ENCODE peak calls at places on chromosomes 6 and 20, in six cellular contexts. M, L, Y, R, Q and V are unnamed samples.

GRCh38 chr6:113576310-113576709 is 280.8 kb upstream of the MARCKS start:
- DNase-seq in L (no peak), Q (no peak), R (no peak), M (no peak), Y (no peak), V (no peak)

GRCh38 chr20:17343631-17344447 is 117.0 kb downstream of the PCSK2 start:
- DNase-seq in M (no peak), Q (no peak), R (no peak), Y (no peak), L (no peak), V (no peak)

GRCh38 chr20:50982372-50982771 is 23.8 kb downstream of the MOCS3 start:
- DNase-seq in R (no peak), L (no peak), M (no peak), Y (peak), Q (no peak), V (peak)

GRCh38 chr6:82521369-82521768 is 157.8 kb downstream of the TPBG start:
- DNase-seq in Y (no peak), R (no peak), Q (no peak), M (no peak), L (no peak), V (no peak)

GRCh38 chr6:168851460-168852103 is 402.1 kb downstream of the THBS2 start:
- DNase-seq in L (no peak), M (no peak), R (no peak), Q (no peak), Y (no peak), V (peak)

GRCh38 chr6:88013554-88013953 is 34.1 kb upstream of the SPACA1 start:
- DNase-seq in L (peak), Q (no peak), M (no peak), R (no peak), Y (no peak), V (peak)

GRCh38 chr6:25366785-25367657 is 87.8 kb downstream of the CARMIL1 start:
- DNase-seq in Y (no peak), Q (no peak), R (no peak), L (no peak), M (no peak), V (no peak)

GRCh38 chr6:72579865-72580264 is 42.0 kb upstream of the KCNQ5 start:
- DNase-seq in L (no peak), Q (no peak), Y (no peak), R (no peak), M (no peak), V (no peak)

GRCh38 chr6:13146429-13146828 is 181.9 kb downstream of the TBC1D7 start:
- DNase-seq in Q (no peak), Y (no peak), L (no peak), R (no peak), M (no peak), V (peak)

GRCh38 chr6:122569372-122569771 is 40.8 kb upstream of the PKIB start:
- DNase-seq in L (no peak), R (no peak), M (no peak), Y (no peak), Q (no peak), V (no peak)

GRCh38 chr6:147949981-147950622 is 392.5 kb upstream of the SASH1 start:
- DNase-seq in L (no peak), Q (no peak), Y (no peak), R (no peak), M (no peak), V (no peak)

GRCh38 chr6:105879902-105880547 is 206.1 kb upstream of the PRDM1 start:
- DNase-seq in Y (peak), L (no peak), R (no peak), M (peak), Q (no peak), V (no peak)

GRCh38 chr6:21593927-21594421 is 423 bp downstream of the SOX4 start:
- DNase-seq in R (no peak), Y (peak), L (no peak), M (no peak), Q (no peak), V (peak)

GRCh38 chr6:31042801-31043200 is 32.5 kb downstream of the MUC22 start:
- DNase-seq in Y (peak), M (no peak), L (peak), Q (no peak), R (no peak), V (no peak)

GRCh38 chr20:50805349-50805684 is 10.5 kb downstream of the BCAS4 start:
- DNase-seq in M (no peak), L (no peak), Q (no peak), Y (no peak), R (no peak), V (no peak)

GRCh38 chr6:152380351-152380767 is 256.8 kb downstream of the SYNE1 start:
- DNase-seq in L (no peak), Y (no peak), R (no peak), Q (no peak), M (no peak), V (peak)

GRCh38 chr6:106163966-106164877 is 78.1 kb downstream of the PRDM1 start:
- DNase-seq in L (no peak), R (no peak), Q (no peak), Y (peak), M (peak), V (no peak)

GRCh38 chr20:17504898-17505663 is 26.1 kb downstream of the BFSP1 start:
- DNase-seq in Y (peak), Q (no peak), L (peak), R (peak), M (peak), V (peak)

GRCh38 chr6:130396722-130397121 is 30.9 kb downstream of the TMEM200A start:
- DNase-seq in R (no peak), M (no peak), L (no peak), Y (no peak), Q (no peak), V (no peak)

GRCh38 chr6:17012421-17013225 is 89.2 kb upstream of the STMND1 start:
- DNase-seq in R (no peak), M (peak), L (peak), Q (peak), Y (peak), V (no peak)

GRCh38 chr6:117601811-117602150 is 530 bp downstream of the GOPC start:
- DNase-seq in Y (peak), Q (no peak), M (no peak), R (no peak), L (peak), V (no peak)

GRCh38 chr20:32731882-32732266 is 11.4 kb downstream of the COMMD7 start:
- DNase-seq in L (no peak), R (no peak), Y (no peak), Q (no peak), M (no peak), V (no peak)

GRCh38 chr20:49567421-49568256 is at the start of gene PTGIS:
- DNase-seq in M (peak), R (peak), Y (no peak), L (peak), Q (no peak), V (no peak)

GRCh38 chr6:47690209-47690608 is 8.2 kb upstream of the ADGRF4 start:
- DNase-seq in Q (no peak), Y (no peak), R (no peak), M (no peak), L (peak), V (no peak)

GRCh38 chr6:42819803-42820508 is 38.1 kb downstream of the BICRAL start:
- DNase-seq in Y (no peak), L (peak), R (no peak), Q (no peak), M (no peak), V (peak)

GRCh38 chr6:147868493-147869222 is 360.2 kb downstream of the SAMD5 start:
- DNase-seq in Y (no peak), R (no peak), L (no peak), M (no peak), Q (no peak), V (peak)

GRCh38 chr6:11366183-11366933 is 133.9 kb upstream of the NEDD9 start:
- DNase-seq in R (no peak), Y (no peak), L (no peak), Q (no peak), M (no peak), V (no peak)

GRCh38 chr20:24350923-24351368 is 118.5 kb upstream of the SYNDIG1 start:
- DNase-seq in Y (no peak), R (no peak), L (no peak), M (no peak), Q (no peak), V (no peak)

GRCh38 chr6:19870322-19870721 is 33.2 kb downstream of the ID4 start:
- DNase-seq in Y (no peak), R (no peak), L (no peak), Q (no peak), M (no peak), V (no peak)

GRCh38 chr20:23086931-23087411 is 847 bp upstream of the CD93 start:
- DNase-seq in Y (peak), L (no peak), Q (no peak), M (no peak), R (no peak), V (no peak)

GRCh38 chr6:3791526-3792212 is 40.2 kb upstream of the PXDC1 start:
- DNase-seq in M (no peak), Y (no peak), Q (no peak), R (no peak), L (no peak), V (no peak)

GRCh38 chr6:3795836-3796395 is 44.4 kb upstream of the PXDC1 start:
- DNase-seq in R (no peak), M (no peak), Y (no peak), L (no peak), Q (no peak), V (no peak)

GRCh38 chr6:3796396-3796795 is 44.9 kb upstream of the PXDC1 start:
- DNase-seq in M (no peak), L (no peak), Y (no peak), Q (no peak), R (no peak), V (no peak)

GRCh38 chr6:3793545-3793944 is 42.0 kb upstream of the PXDC1 start:
- DNase-seq in M (no peak), R (no peak), Y (no peak), Q (no peak), L (no peak), V (no peak)

DNA sequence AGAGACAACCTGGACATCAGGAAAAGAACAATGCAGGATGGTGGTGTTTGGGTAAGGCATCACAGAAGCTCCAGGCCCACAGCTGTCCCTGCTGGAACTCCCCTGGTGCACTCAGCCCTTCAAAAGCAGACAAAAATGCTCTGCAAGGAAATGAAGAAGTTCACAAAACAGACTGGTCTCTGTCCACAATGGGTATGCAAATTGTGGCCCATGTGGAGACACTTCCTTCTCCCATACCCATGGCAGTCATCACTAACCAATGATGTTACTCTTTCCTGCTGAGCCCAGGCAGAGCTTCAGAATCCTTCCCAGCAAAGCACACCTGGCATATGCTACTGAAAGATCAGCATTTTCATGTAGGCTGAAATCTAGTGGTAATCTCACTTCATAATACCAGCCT is 42.6 kb upstream of the PXDC1 start:
- DNase-seq in Q (no peak), M (no peak), Y (no peak), L (no peak), R (no peak), V (no peak)
- H3K27ac ChIP-seq in Q (no peak), M (no peak), Y (no peak), L (no peak), R (no peak), V (no peak)

DNA sequence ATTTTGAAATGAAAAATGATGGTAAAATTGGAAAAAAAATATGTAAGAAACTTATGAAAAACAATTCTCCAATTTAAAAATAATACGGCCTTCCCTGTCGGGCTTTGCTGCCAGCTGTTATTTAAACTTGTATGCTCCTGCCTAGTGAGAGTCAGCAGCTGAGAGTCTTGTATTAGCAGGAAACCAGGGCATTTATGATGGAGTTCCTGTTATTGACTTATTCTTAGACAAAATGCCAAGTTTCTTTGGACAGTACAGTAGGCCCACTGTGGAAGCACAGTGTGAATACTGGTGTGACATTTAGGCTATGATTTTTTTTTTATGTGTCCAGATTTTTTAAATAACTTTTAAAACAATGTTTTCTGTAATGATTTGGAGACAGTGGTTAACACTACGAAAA is 42.1 kb downstream of the GMDS start:
- DNase-seq in Y (no peak), Q (no peak), M (no peak), R (no peak), L (no peak), V (no peak)
- H3K27ac ChIP-seq in Y (no peak), Q (no peak), M (no peak), R (no peak), L (no peak), V (no peak)

GRCh38 chr6:45447005-45447404 is 69.3 kb upstream of the SUPT3H start:
- DNase-seq in M (no peak), L (no peak), Q (no peak), R (no peak), Y (no peak), V (no peak)
- H3K27ac ChIP-seq in M (peak), L (no peak), Q (no peak), R (no peak), Y (no peak), V (peak)

GRCh38 chr20:36861625-36861874 is 14.4 kb upstream of the TLDC2 start:
- DNase-seq in R (no peak), L (no peak), Q (no peak), Y (no peak), M (peak), V (no peak)
- H3K27ac ChIP-seq in R (no peak), L (no peak), Q (peak), Y (peak), M (peak), V (peak)

DNA sequence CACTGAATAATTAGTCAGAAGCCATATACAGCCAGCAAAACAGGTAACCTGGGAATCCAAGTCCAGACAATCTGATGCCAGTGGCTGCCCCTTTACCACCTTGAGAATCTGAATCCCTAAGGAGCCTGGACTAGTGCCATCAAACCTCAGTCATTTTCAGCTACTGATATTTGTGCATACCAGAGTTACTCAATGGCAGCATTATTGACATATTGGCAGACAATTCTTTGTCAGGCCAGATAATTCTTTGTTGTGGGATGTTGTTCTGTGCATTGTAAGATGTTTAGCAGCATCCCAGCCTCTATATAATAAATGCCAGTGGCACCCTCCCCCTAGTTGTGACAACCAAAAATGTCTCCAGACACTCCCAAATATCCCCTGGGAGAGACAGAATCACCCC is 3.2 kb upstream of the EIF2S2 start:
- DNase-seq in Q (no peak), M (no peak), L (no peak), R (no peak), Y (no peak), V (no peak)
- H3K27ac ChIP-seq in Q (no peak), M (no peak), L (no peak), R (no peak), Y (no peak), V (no peak)

DNA sequence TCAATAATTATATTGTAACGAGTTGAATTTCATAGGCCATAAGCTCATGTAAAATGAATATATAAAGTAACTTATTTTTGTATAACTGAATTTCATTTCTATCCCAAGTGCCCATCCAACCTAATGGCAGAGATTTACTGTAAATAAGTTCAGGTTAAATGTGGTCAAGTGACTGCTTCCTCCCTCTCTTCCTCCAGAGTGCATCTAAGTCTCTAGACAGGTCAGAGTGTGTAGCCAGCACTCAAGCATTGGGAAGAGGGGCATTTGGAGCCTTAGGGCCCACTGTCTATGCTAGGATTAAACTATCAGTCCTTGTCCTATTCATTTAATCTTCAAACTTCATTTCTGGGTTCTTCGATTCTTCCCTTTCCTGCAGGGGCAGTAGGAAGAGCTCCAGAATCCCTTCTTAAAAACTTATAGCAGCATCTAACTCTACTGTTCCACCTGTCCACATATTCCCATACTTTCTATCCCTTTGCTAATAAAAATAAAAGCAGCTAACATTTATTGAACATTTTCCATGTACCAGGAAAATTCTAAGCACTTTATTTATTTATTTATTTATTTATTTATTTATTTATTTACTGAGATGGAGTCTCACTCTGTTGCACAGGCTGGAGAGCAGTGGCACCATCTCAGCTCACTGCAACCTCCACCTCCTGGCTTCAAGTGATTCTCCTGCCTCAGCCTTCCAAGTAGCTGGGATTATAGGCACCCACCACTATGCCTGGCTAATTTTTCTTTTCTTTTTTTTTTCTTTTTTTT is 36.1 kb upstream of the TOP1 start:
- DNase-seq in L (no peak), M (no peak), Y (no peak), Q (no peak), R (no peak), V (no peak)
- H3K27ac ChIP-seq in L (no peak), M (no peak), Y (no peak), Q (no peak), R (no peak), V (no peak)

DNA sequence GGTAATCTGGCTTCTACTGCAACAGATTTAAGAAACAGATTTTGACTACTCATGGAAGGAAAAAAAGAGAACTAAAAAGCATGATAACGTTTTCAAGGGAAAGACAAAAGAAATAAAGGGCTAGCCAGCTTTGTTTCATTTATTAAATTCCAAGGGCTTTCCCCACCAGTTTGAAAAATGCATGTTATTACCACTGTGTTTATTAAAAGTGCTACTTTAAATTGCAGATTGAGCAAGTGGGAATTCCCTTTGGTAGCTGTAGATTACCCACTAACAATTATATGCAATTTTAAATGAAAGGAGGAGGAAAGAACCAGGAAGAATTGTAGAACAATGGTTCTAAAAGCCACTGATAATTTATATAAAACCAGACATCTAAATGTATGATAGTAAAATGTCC is 40.6 kb upstream of the NHSL1 start:
- DNase-seq in Q (no peak), L (no peak), M (no peak), Y (no peak), R (no peak), V (no peak)
- H3K27ac ChIP-seq in Q (no peak), L (no peak), M (peak), Y (peak), R (no peak), V (no peak)

GRCh38 chr20:59938696-59939051 is 1.4 kb downstream of the PPP1R3D start:
- DNase-seq in M (peak), L (no peak), Q (no peak), R (no peak), Y (peak), V (peak)

GRCh38 chr20:59938221-59938620 is 1.9 kb downstream of the PPP1R3D start:
- DNase-seq in M (no peak), Y (no peak), L (no peak), Q (no peak), R (no peak), V (no peak)

GRCh38 chr20:59939879-59940128 is 301 bp downstream of the PPP1R3D start:
- DNase-seq in R (no peak), M (peak), Q (no peak), Y (peak), L (no peak), V (no peak)

GRCh38 chr20:59940129-59940955 is at the start of the genes FAM217B and PPP1R3D:
- DNase-seq in L (peak), M (peak), Y (peak), Q (peak), R (peak), V (peak)

GRCh38 chr20:59939052-59939878 is 840 bp downstream of the PPP1R3D start:
- DNase-seq in Q (no peak), M (peak), Y (no peak), L (peak), R (no peak), V (no peak)
- H3K27ac ChIP-seq in Q (peak), M (peak), Y (peak), L (no peak), R (no peak), V (no peak)